ENCODE peak calls at places on chromosomes 6 and 20, in five cellular contexts. S, Z, W, A and I are unnamed samples.

GRCh38 chr6:165556116-165556843 is 106.8 kb downstream of the PDE10A start:
- DNase-seq in S (no peak), Z (peak; percentile 61), W (no peak), A (no peak), I (no peak)

GRCh38 chr6:13421425-13422057 is 65.9 kb downstream of the GFOD1 start:
- DNase-seq in S (no peak), Z (no peak), W (no peak), A (no peak), I (no peak)

GRCh38 chr6:140475086-140475485 is 1100.6 kb upstream of the CITED2 start:
- DNase-seq in S (no peak), Z (no peak), W (no peak), A (no peak), I (no peak)

GRCh38 chr6:140208286-140208685 is 833.8 kb upstream of the CITED2 start:
- DNase-seq in S (no peak), Z (no peak), W (no peak), A (no peak), I (no peak)

GRCh38 chr20:50417484-50418235 is 92.5 kb upstream of the PTPN1 start:
- DNase-seq in S (no peak), Z (no peak), W (no peak), A (no peak), I (peak; percentile 5)

GRCh38 chr20:13302647-13303425 is 81.8 kb downstream of the ISM1 start:
- DNase-seq in S (no peak), Z (peak; percentile 14), W (no peak), A (no peak), I (no peak)

GRCh38 chr6:127420558-127420957 is 38.6 kb downstream of the KIAA0408 start:
- DNase-seq in S (peak; percentile 57), Z (peak; percentile 96), W (peak; percentile 12), A (peak; percentile 67), I (peak; percentile 22)

GRCh38 chr6:22943331-22943730 is 374.0 kb downstream of the HDGFL1 start:
- DNase-seq in S (no peak), Z (no peak), W (no peak), A (no peak), I (no peak)

GRCh38 chr6:52590634-52590985 is 13.8 kb upstream of the TRAM2 start:
- DNase-seq in S (no peak), Z (peak; percentile 82), W (no peak), A (no peak), I (no peak)

GRCh38 chr6:79461205-79461604 is 76.0 kb downstream of the LCA5 start:
- DNase-seq in S (no peak), Z (no peak), W (no peak), A (no peak), I (no peak)

GRCh38 chr6:90274481-90275030 is 22.1 kb downstream of the BACH2 start:
- DNase-seq in S (no peak), Z (no peak), W (peak; percentile 81), A (no peak), I (no peak)

GRCh38 chr6:79134699-79135474 is 56.8 kb upstream of the PHIP start:
- DNase-seq in S (no peak), Z (no peak), W (no peak), A (no peak), I (no peak)

GRCh38 chr20:19699132-19699971 is 58.7 kb upstream of the RIN2 start:
- DNase-seq in S (no peak), Z (peak; percentile 67), W (no peak), A (no peak), I (no peak)

GRCh38 chr6:27630727-27631613 is 158.1 kb upstream of the ZNF184 start:
- DNase-seq in S (peak; percentile 27), Z (peak; percentile 45), W (no peak), A (no peak), I (no peak)

GRCh38 chr20:59291740-59292139 is 8.7 kb upstream of the EDN3 start:
- DNase-seq in S (no peak), Z (no peak), W (no peak), A (no peak), I (no peak)

GRCh38 chr6:131136021-131136847 is 967 bp downstream of the AKAP7 start:
- DNase-seq in S (peak; percentile 35), Z (peak; percentile 62), W (no peak), A (no peak), I (no peak)

GRCh38 chr6:106927531-106928398 is 46.8 kb downstream of the CD24 start:
- DNase-seq in S (no peak), Z (peak; percentile 47), W (no peak), A (no peak), I (peak; percentile 16)

GRCh38 chr6:142489722-142490610 is 188.2 kb downstream of the ADGRG6 start:
- DNase-seq in S (no peak), Z (peak; percentile 49), W (no peak), A (no peak), I (no peak)

GRCh38 chr6:105805581-105806023 is 280.5 kb upstream of the PRDM1 start:
- DNase-seq in S (no peak), Z (no peak), W (no peak), A (no peak), I (no peak)

GRCh38 chr20:25461766-25462165 is 54.3 kb downstream of the GINS1 start:
- DNase-seq in S (no peak), Z (no peak), W (no peak), A (peak; percentile 40), I (no peak)

GRCh38 chr6:127051571-127052260 is 66.8 kb upstream of the RSPO3 start:
- DNase-seq in S (no peak), Z (peak; percentile 22), W (no peak), A (no peak), I (no peak)

GRCh38 chr6:11613858-11614257 is 76.3 kb downstream of the TMEM170B start:
- DNase-seq in S (no peak), Z (peak; percentile 95), W (no peak), A (no peak), I (no peak)

GRCh38 chr6:113120577-113121285 is 736.4 kb upstream of the MARCKS start:
- DNase-seq in S (no peak), Z (peak; percentile 100), W (no peak), A (no peak), I (no peak)

GRCh38 chr6:34324738-34325444 is 67.6 kb downstream of the NUDT3 start:
- DNase-seq in S (peak; percentile 65), Z (peak; percentile 77), W (no peak), A (peak; percentile 47), I (peak; percentile 36)

GRCh38 chr6:11604215-11604614 is 66.7 kb downstream of the TMEM170B start:
- DNase-seq in S (no peak), Z (no peak), W (no peak), A (no peak), I (no peak)

GRCh38 chr20:33068251-33068939 is 11.0 kb upstream of the BPIFB4 start:
- DNase-seq in S (no peak), Z (no peak), W (no peak), A (no peak), I (no peak)
- TF ChIP-seq CTCF in S (no peak), Z (no peak), W (no peak), A (no peak), I (no peak)

DNA sequence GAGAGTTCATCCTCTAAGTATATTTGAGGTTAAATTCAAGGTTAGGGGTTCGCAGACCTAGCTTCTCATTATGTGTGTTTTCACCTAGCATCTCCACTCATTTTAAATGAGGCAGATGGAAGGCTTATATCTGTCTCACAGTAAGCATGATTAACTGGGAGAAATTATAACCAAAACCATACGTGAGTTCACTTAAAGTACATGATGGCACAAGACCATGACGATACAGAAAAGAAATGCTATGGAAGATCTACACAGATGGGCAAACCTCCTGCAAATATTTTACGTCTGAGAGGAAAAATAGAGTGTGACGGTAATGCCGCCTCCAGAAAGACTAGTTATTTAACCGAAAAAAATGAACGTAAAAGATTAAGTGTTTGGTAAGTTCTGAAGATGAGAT is 337.8 kb downstream of the FARS2 start:
- DNase-seq in S (no peak), Z (no peak), W (no peak), A (no peak), I (no peak)
- TF ChIP-seq CTCF in S (no peak), Z (no peak), W (no peak), A (no peak), I (no peak)

GRCh38 chr6:53846250-53846649 is 51.4 kb downstream of the LRRC1 start:
- DNase-seq in S (no peak), Z (no peak), W (no peak), A (no peak), I (no peak)
- TF ChIP-seq CTCF in S (no peak), Z (no peak), W (no peak), A (no peak), I (no peak)

GRCh38 chr6:111804627-111805235 is 68.5 kb downstream of the FYN start:
- DNase-seq in S (no peak), Z (peak; percentile 91), W (peak; percentile 27), A (peak; percentile 34), I (no peak)
- TF ChIP-seq CTCF in S (no peak), Z (peak; percentile 36), W (peak; percentile 53), A (no peak), I (no peak)

GRCh38 chr6:154179443-154179842 is 140.4 kb downstream of the OPRM1 start:
- DNase-seq in S (no peak), Z (no peak), W (no peak), A (no peak), I (no peak)
- TF ChIP-seq CTCF in S (no peak), Z (no peak), W (no peak), A (no peak), I (no peak)

DNA sequence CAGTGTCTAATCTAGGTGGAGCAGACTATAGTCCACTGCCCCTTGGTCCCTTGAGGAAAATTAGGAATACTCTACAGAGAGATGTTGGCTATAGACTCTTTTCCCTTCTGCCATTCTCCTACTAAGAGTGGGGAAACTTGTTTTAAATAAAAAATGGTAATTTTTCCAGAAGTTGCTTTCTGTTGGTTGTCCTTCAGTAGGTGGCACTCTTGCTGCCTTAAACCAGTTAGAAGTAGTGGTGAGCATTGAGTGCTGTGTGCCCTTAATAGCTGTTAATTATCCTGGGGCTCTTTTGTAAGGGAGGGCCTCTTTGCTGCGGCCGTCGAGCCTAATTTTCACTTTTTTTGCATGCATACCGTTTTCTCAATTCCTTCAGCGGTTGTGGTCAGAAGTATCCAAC is 2.8 kb downstream of the CMTR1 start:
- DNase-seq in S (no peak), Z (no peak), W (no peak), A (no peak), I (no peak)
- TF ChIP-seq CTCF in S (no peak), Z (no peak), W (no peak), A (no peak), I (no peak)

DNA sequence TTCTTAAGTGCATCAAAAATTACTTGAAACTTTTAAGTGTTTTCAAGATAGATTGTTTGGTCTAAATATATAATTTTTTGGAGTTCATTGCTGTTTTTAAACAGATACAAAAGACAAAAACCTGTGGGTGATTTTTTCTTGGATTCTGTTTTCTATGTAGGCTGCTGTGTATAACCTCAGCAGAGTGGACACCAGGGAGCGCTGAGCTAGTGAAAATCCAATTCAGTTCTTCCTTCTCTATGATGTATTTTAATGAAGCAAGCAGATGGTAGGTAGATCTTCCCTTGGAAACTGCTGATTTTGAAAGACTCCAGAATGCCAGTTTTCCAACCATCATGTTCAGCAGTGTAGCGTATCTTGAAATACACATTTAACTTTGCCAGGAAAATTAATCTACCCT is 177.9 kb downstream of the PHF3 start:
- DNase-seq in S (no peak), Z (no peak), W (no peak), A (no peak), I (no peak)
- TF ChIP-seq CTCF in S (no peak), Z (no peak), W (no peak), A (no peak), I (no peak)